ENCODE peak calls at places on chromosomes 16 and 17, in six cellular contexts. U is GM13977, B is brain microvascular endothelial cell, T is neural progenitor cell, R is heart right ventricle, Z is ascending aorta. S is an unnamed sample.

GRCh38 chr16:14375132-14375491 is 254.9 kb downstream of the PARN start:
- DNase-seq in U (no peak), B (peak; percentile 19), T (no peak), R (no peak), Z (no peak), S (no peak)

GRCh38 chr17:82020874-82021727 is 1.6 kb downstream of the CENPX start:
- DNase-seq in U (peak; percentile 69), B (peak; percentile 59), T (peak; percentile 78), R (peak; percentile 71), Z (peak; percentile 87), S (peak; percentile 84)

GRCh38 chr16:354286-354881 is 1.9 kb upstream of the AXIN1 start:
- DNase-seq in U (no peak), B (no peak), T (no peak), R (peak; percentile 20), Z (no peak), S (no peak)

GRCh38 chr17:72381597-72382397 is 261.0 kb downstream of the SOX9 start:
- DNase-seq in U (no peak), B (no peak), T (peak; percentile 52), R (no peak), Z (no peak), S (no peak)

GRCh38 chr16:86994651-86995171 is 322.5 kb downstream of the C16orf95 start:
- DNase-seq in U (no peak), B (peak; percentile 93), T (peak; percentile 50), R (no peak), Z (no peak), S (no peak)

GRCh38 chr17:69170377-69170776 is 28.7 kb upstream of the ABCA6 start:
- DNase-seq in U (no peak), B (no peak), T (no peak), R (no peak), Z (no peak), S (no peak)

GRCh38 chr16:48212033-48212432 is 32.1 kb upstream of the LONP2 start:
- DNase-seq in U (no peak), B (no peak), T (no peak), R (no peak), Z (no peak), S (no peak)

GRCh38 chr16:4762205-4762604 is 4.8 kb downstream of the ZNF500 start:
- DNase-seq in U (no peak), B (no peak), T (no peak), R (no peak), Z (no peak), S (no peak)

GRCh38 chr17:42632949-42633444 is 23.5 kb downstream of the TUBG1 start:
- DNase-seq in U (peak; percentile 9), B (no peak), T (no peak), R (no peak), Z (no peak), S (no peak)

GRCh38 chr17:42266918-42267766 is 9.0 kb downstream of the STAT5B start:
- DNase-seq in U (no peak), B (peak; percentile 91), T (no peak), R (no peak), Z (no peak), S (peak; percentile 74)

GRCh38 chr16:71754108-71754507 is 29.6 kb upstream of the PHLPP2 start:
- DNase-seq in U (no peak), B (no peak), T (no peak), R (no peak), Z (no peak), S (no peak)
- TF ChIP-seq CTCF in U (no peak), B (no peak), T (no peak), R (no peak), Z (no peak), S (peak; percentile 36)

DNA sequence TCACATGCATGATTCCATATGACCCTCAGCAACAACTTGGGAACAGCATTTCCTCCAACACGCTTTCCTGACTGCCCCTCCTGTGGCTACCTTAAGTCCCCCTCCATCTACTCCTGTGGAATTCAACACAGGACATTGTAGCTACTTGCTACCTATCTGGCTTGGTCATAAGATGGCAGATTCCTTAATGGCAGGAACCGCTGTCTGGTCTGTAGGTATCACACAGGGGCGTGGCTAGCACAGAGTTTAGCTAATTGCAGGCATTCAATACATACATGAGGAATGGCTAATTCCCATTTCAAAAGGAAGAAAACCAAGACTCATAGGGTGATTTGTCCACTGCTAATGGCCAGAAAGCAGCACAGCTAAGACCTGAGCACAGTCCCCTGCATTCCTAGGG is 8.6 kb downstream of the LRRC59 start:
- DNase-seq in U (no peak), B (no peak), T (no peak), R (no peak), Z (no peak), S (no peak)
- TF ChIP-seq CTCF in U (no peak), B (no peak), T (no peak), R (no peak), Z (no peak), S (no peak)

GRCh38 chr17:29283496-29283895 is 10.5 kb downstream of the NUFIP2 start:
- DNase-seq in U (no peak), B (no peak), T (no peak), R (no peak), Z (no peak), S (no peak)
- TF ChIP-seq CTCF in U (no peak), B (no peak), T (no peak), R (peak; percentile 13), Z (no peak), S (peak; percentile 30)

GRCh38 chr17:65042911-65043310 is 13.6 kb downstream of the GNA13 start:
- DNase-seq in U (no peak), B (no peak), T (no peak), R (no peak), Z (no peak), S (no peak)
- TF ChIP-seq CTCF in U (no peak), B (no peak), T (no peak), R (no peak), Z (no peak), S (no peak)

GRCh38 chr17:21284319-21285163 is at the start of gene MAP2K3:
- DNase-seq in U (peak; percentile 100), B (peak; percentile 98), T (peak; percentile 100), R (peak; percentile 99), Z (peak; percentile 100), S (peak; percentile 99)

GRCh38 chr17:21285164-21286065 is 904 bp downstream of the MAP2K3 start:
- DNase-seq in U (peak; percentile 42), B (no peak), T (peak; percentile 36), R (no peak), Z (no peak), S (peak; percentile 36)

GRCh38 chr17:21286771-21287702 is 2.5 kb downstream of the MAP2K3 start:
- DNase-seq in U (peak; percentile 31), B (no peak), T (no peak), R (no peak), Z (no peak), S (peak; percentile 57)

GRCh38 chr17:21287703-21288449 is 3.4 kb downstream of the MAP2K3 start:
- DNase-seq in U (peak; percentile 78), B (peak; percentile 88), T (no peak), R (peak; percentile 95), Z (peak; percentile 100), S (peak; percentile 99)

DNA sequence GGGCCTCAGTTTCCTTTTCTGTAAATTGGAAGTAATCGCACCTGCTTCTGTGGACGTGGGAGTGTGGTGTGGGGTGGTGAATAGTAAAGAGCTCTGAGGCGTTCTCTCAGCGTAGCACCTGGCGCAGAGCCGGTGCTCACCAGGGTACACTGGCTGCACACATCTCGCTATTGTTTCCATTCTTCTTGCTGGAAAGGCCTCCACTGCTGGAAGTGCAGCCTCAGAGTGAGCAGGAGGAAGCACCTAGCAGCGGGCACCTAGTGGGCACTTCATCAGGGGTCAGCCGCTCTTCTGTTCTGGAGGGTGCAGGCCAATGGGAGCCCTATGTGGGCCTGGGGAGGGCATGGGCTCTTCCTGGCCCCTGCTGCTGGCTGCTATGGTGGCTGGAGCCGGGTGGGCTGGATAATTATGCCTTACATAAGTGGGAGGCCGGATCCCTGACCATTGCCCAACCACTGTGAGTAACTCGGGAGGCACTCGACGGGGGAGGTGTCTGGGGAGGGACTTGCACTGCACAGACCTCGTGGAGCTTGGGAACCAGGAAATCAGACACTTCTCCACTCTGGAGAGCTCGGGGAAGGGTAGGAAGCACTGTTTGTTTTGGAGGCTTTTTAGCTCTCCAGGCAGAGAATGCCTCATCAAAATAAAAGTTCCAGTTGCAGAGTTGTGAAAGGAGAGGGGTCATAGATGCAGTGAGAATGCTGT is 1.7 kb downstream of the MAP2K3 start:
- DNase-seq in U (peak; percentile 34), B (peak; percentile 98), T (peak; percentile 45), R (peak; percentile 82), Z (peak; percentile 99), S (peak; percentile 27)
- TF ChIP-seq CTCF in U (no peak), B (no peak), T (no peak), R (no peak), Z (no peak), S (no peak)

DNA sequence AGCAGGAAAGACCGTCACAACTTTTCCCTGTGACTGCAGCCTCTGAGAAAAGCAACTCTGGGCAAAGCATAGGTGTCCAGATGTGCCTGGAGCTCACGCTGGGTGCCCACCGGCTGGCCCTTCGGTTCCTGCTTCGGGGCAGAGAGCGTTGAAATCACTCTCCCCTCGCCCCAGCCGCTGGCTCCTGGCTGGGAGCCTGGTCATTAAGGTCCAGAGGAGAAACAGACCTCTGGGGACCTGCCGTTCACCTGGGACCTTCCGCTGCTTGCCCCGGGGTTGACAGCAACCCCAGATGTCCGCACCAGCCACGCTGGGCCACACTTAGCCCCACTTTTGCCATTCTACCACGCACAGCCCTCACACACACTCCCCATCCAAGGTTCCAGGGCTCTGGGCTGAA is 13.1 kb downstream of the MRM3 start:
- DNase-seq in U (peak; percentile 15), B (no peak), T (no peak), R (no peak), Z (no peak), S (no peak)
- TF ChIP-seq CTCF in U (no peak), B (no peak), T (no peak), R (no peak), Z (no peak), S (no peak)

DNA sequence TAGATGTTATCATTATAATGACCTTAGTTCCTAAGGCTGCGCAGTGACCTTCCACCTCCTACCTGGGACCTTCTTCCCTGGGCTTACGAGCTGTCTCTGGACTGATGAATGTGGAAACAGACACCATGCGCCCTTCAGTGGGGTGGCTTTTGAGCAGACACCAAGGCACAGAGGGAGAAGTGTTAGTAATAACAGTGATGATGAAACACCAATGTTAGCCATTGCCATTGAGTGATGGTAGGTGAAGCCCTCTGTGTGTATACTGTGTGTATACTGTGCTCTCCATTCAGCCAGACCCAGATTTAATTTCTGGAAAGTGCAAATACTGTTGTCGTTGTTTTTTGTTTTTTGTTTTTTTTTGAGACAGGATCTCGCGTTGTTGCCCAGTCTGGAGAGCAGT is 44.5 kb downstream of the CLEC16A start:
- DNase-seq in U (no peak), B (no peak), T (no peak), R (no peak), Z (no peak), S (no peak)
- TF ChIP-seq CTCF in U (no peak), B (no peak), T (no peak), R (no peak), Z (no peak), S (peak; percentile 42)